ENCODE peak calls at places on chromosomes 6 and 20, in six cellular contexts. P is mucosa of gallbladder; W is effector memory CD8-positive, alpha-beta T cell; T is HEK293T; Q is Peyer's patch; L is activated gamma-delta T cell treated with anti-CD3 and anti-CD28 coated beads, Interleukin-2, amount 50 U/mL, for 16 hours. E is an unnamed sample.

GRCh38 chr6:112735129-112735528 is 388.0 kb downstream of the RFPL4B start:
- DNase-seq in W (no peak), P (no peak), T (no peak), Q (no peak), L (no peak), E (no peak)

GRCh38 chr20:50146732-50147662 is 6.5 kb downstream of the PEDS1 start:
- DNase-seq in Q (peak; percentile 77), P (peak; percentile 62), W (peak; percentile 67), L (peak; percentile 70), T (no peak), E (no peak)

GRCh38 chr6:108419934-108420609 is 125.2 kb downstream of the AFG1L start:
- DNase-seq in W (no peak), T (no peak), L (no peak), P (no peak), Q (no peak), E (no peak)

GRCh38 chr6:45082091-45082490 is 246.0 kb upstream of the RUNX2 start:
- DNase-seq in P (no peak), L (no peak), Q (no peak), W (no peak), T (no peak), E (no peak)

GRCh38 chr6:12065321-12066140 is 53.4 kb downstream of the HIVEP1 start:
- DNase-seq in W (no peak), T (no peak), Q (peak; percentile 33), L (no peak), P (no peak), E (no peak)

GRCh38 chr6:33752139-33753015 is 5.7 kb upstream of the IP6K3 start:
- DNase-seq in T (no peak), L (no peak), P (no peak), Q (no peak), W (no peak), E (no peak)

GRCh38 chr6:108652375-108652774 is 91.7 kb downstream of the FOXO3 start:
- DNase-seq in T (no peak), P (no peak), W (no peak), Q (no peak), L (no peak), E (no peak)

GRCh38 chr20:41200446-41201202 is 63.3 kb downstream of the PLCG1 start:
- DNase-seq in W (no peak), P (no peak), L (no peak), T (no peak), Q (no peak), E (no peak)

GRCh38 chr20:33668087-33668790 is 1.5 kb downstream of the ACTL10 start:
- DNase-seq in L (peak; percentile 60), T (peak; percentile 64), P (peak; percentile 78), W (peak; percentile 79), Q (peak; percentile 76), E (peak; percentile 89)

GRCh38 chr6:41711323-41712038 is 23.9 kb downstream of the TFEB start:
- DNase-seq in W (no peak), Q (no peak), L (no peak), P (no peak), T (no peak), E (no peak)

GRCh38 chr6:46410330-46410953 is 80.8 kb downstream of the RCAN2 start:
- DNase-seq in P (peak; percentile 50), W (peak; percentile 31), Q (peak; percentile 21), T (no peak), L (no peak), E (no peak)

GRCh38 chr20:39282619-39283092 is 320.5 kb downstream of the DHX35 start:
- DNase-seq in L (no peak), W (no peak), T (no peak), P (no peak), Q (no peak), E (no peak)

GRCh38 chr20:36821964-36822437 is 48.4 kb upstream of the DSN1 start:
- DNase-seq in T (no peak), L (no peak), P (no peak), W (no peak), Q (no peak), E (no peak)

GRCh38 chr6:159831373-159831679 is 31.2 kb downstream of the PNLDC1 start:
- DNase-seq in T (no peak), L (no peak), W (no peak), P (no peak), Q (no peak), E (no peak)

GRCh38 chr6:105226598-105227291 is 46.9 kb upstream of the POPDC3 start:
- DNase-seq in P (no peak), Q (no peak), L (no peak), W (no peak), T (no peak), E (no peak)

GRCh38 chr6:136524339-136524935 is 25.8 kb downstream of the MAP7 start:
- DNase-seq in L (no peak), P (no peak), W (no peak), Q (no peak), T (no peak), E (no peak)

GRCh38 chr6:166855416-166855815 is 100.9 kb downstream of the RNASET2 start:
- DNase-seq in L (no peak), W (no peak), P (no peak), T (no peak), Q (no peak), E (no peak)

GRCh38 chr20:46546936-46547335 is 3.5 kb downstream of the OCSTAMP start:
- DNase-seq in T (no peak), W (no peak), L (no peak), Q (no peak), P (no peak), E (no peak)

GRCh38 chr6:72111611-72112010 is 225.3 kb downstream of the RIMS1 start:
- DNase-seq in P (no peak), L (no peak), T (no peak), W (no peak), Q (no peak), E (no peak)

GRCh38 chr20:60095456-60095855 is 137.2 kb downstream of the CDH26 start:
- DNase-seq in P (no peak), T (no peak), W (no peak), Q (no peak), L (no peak), E (no peak)

GRCh38 chr6:103153016-103153415 is 1706.7 kb downstream of the HACE1 start:
- DNase-seq in T (no peak), Q (no peak), P (no peak), L (no peak), W (no peak), E (no peak)

GRCh38 chr20:32296874-32297420 is 19.5 kb downstream of the KIF3B start:
- DNase-seq in Q (no peak), W (no peak), P (peak; percentile 62), T (no peak), L (no peak), E (no peak)

GRCh38 chr6:136607204-136607931 is 57.1 kb upstream of the MAP7 start:
- DNase-seq in W (no peak), L (no peak), Q (no peak), P (peak; percentile 60), T (no peak), E (no peak)

GRCh38 chr6:392441-393390 is 1.2 kb downstream of the IRF4 start:
- DNase-seq in Q (no peak), W (no peak), L (no peak), T (no peak), P (no peak), E (no peak)

GRCh38 chr6:155001482-155001881 is 6.4 kb downstream of the TIAM2 start:
- DNase-seq in P (no peak), T (no peak), W (no peak), L (no peak), Q (no peak), E (no peak)

GRCh38 chr6:75084872-75085381 is 120.9 kb downstream of the COL12A1 start:
- DNase-seq in Q (no peak), L (no peak), W (no peak), T (no peak), P (peak; percentile 46), E (no peak)

GRCh38 chr6:92559611-92560010 is 859.7 kb downstream of the EPHA7 start:
- DNase-seq in W (no peak), L (no peak), T (no peak), P (no peak), Q (no peak), E (no peak)

GRCh38 chr20:9412309-9412708 is 102.1 kb upstream of the LAMP5 start:
- DNase-seq in T (no peak), L (no peak), P (no peak), Q (no peak), W (no peak), E (no peak)

GRCh38 chr6:37940074-37940847 is 120.7 kb downstream of the ZFAND3 start:
- DNase-seq in T (no peak), P (peak; percentile 40), L (no peak), Q (no peak), W (no peak), E (no peak)

GRCh38 chr6:14763139-14763538 is 482.7 kb upstream of the JARID2 start:
- DNase-seq in L (no peak), Q (no peak), W (no peak), P (peak; percentile 51), T (no peak), E (no peak)

GRCh38 chr6:34536251-34536958 is 19.7 kb downstream of the SPDEF start:
- DNase-seq in L (no peak), Q (no peak), P (peak; percentile 28), T (no peak), W (no peak), E (no peak)

GRCh38 chr6:36124881-36125280 is 5.4 kb upstream of the MAPK13 start:
- DNase-seq in W (no peak), L (no peak), T (no peak), P (no peak), Q (no peak), E (no peak)

GRCh38 chr6:20404641-20405032 is 3.0 kb downstream of the E2F3 start:
- DNase-seq in Q (peak; percentile 74), W (peak; percentile 55), P (peak; percentile 35), T (peak; percentile 42), L (peak; percentile 53), E (peak; percentile 40)

GRCh38 chr6:130647221-130647620 is 180.0 kb upstream of the SMLR1 start:
- DNase-seq in P (no peak), L (no peak), T (no peak), W (no peak), Q (no peak), E (no peak)

GRCh38 chr20:25539742-25540201 is 45.6 kb downstream of the NINL start:
- DNase-seq in T (no peak), P (no peak), L (no peak), Q (no peak), W (no peak), E (no peak)

GRCh38 chr20:59178983-59179595 is 15.5 kb downstream of the ZNF831 start:
- DNase-seq in P (no peak), T (no peak), Q (no peak), W (no peak), L (no peak), E (no peak)